ENCODE peak calls at places on chromosomes 1 and 21, in five cellular contexts. D, M, J, R and L are unnamed samples. For H3K4me1, the result is how much of the 10 kb centered on the place peaks cover.

GRCh38 chr1:55195523-55196233 is 19.5 kb downstream of the USP24 start:
- DNase-seq in D (no peak), M (no peak), J (no peak), R (no peak), L (peak)

GRCh38 chr1:38677756-38678155 is 181.8 kb downstream of the RRAGC start:
- DNase-seq in D (no peak), M (no peak), J (no peak), R (no peak), L (no peak)

GRCh38 chr1:245418029-245418428 is 263.2 kb downstream of the KIF26B start:
- DNase-seq in D (peak), M (no peak), J (no peak), R (no peak), L (no peak)

GRCh38 chr1:205687242-205687641 is 6.9 kb upstream of the SLC45A3 start:
- DNase-seq in D (no peak), M (no peak), J (no peak), R (no peak), L (no peak)

GRCh38 chr1:225999912-226000337 is 782 bp upstream of the SDE2 start:
- DNase-seq in D (no peak), M (no peak), J (no peak), R (no peak), L (peak)

GRCh38 chr1:34166191-34167090 is 1.4 kb upstream of the CSMD2 start:
- DNase-seq in D (peak), M (no peak), J (no peak), R (no peak), L (no peak)

GRCh38 chr1:202709276-202710041 is 795 bp downstream of the SYT2 start:
- DNase-seq in D (peak), M (no peak), J (no peak), R (no peak), L (no peak)

GRCh38 chr1:228930479-228930957 is 195.2 kb downstream of the RHOU start:
- DNase-seq in D (no peak), M (no peak), J (no peak), R (no peak), L (peak)

GRCh38 chr1:26283871-26284596 is 4.1 kb downstream of the SH3BGRL3 start:
- DNase-seq in D (no peak), M (no peak), J (no peak), R (no peak), L (no peak)

GRCh38 chr21:46371204-46372013 is 47.5 kb downstream of the PCNT start:
- DNase-seq in D (no peak), M (no peak), J (no peak), R (no peak), L (no peak)

GRCh38 chr1:206703647-206704046 is 18.9 kb downstream of the MAPKAPK2 start:
- DNase-seq in D (no peak), M (no peak), J (no peak), R (no peak), L (no peak)
- H3K4me1 ChIP-seq in D (half or more), M (half or more), J (half or more), R (half or more), L (under half)

GRCh38 chr1:30893776-30894507 is 14.6 kb downstream of the SDC3 start:
- DNase-seq in D (peak), M (no peak), J (no peak), R (no peak), L (no peak)

GRCh38 chr1:30890502-30891222 is 17.9 kb downstream of the SDC3 start:
- DNase-seq in D (no peak), M (no peak), J (no peak), R (no peak), L (no peak)

GRCh38 chr1:30892671-30893073 is 15.9 kb downstream of the SDC3 start:
- DNase-seq in D (no peak), M (no peak), J (no peak), R (no peak), L (no peak)

GRCh38 chr1:30891223-30891552 is 17.4 kb downstream of the SDC3 start:
- DNase-seq in D (no peak), M (no peak), J (no peak), R (no peak), L (no peak)

GRCh38 chr1:30892251-30892650 is 16.3 kb downstream of the SDC3 start:
- DNase-seq in D (no peak), M (no peak), J (no peak), R (no peak), L (no peak)
- H3K4me1 ChIP-seq in D (under half), M (half or more), J (under half), R (under half), L (under half)

GRCh38 chr21:44327603-44327974 is 11.6 kb downstream of the CFAP410 start:
- DNase-seq in D (no peak), M (no peak), J (no peak), R (no peak), L (no peak)
- H3K4me1 ChIP-seq in D (under half), M (under half), J (under half), R (under half), L (under half)

DNA sequence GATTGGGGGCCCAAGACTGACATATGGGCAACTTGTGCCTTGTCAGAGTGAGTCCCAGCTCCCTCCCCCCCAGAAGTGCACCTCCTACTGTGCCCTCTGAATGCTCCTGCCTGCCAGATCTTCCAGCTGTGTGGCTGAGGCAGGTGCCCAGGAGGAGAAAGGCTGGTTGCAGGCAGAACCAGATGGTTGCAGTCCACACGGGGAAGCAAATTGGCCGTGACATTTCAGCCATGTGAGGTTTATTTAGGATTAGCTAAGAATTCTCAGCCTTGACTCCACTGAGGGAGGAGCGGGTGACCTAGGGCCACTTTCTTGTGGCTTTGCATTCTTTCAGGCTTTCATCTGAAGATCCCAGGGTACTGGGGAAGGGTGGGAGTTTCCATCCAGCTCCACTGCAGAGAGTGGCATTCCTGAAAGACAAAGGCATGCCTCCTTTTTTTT is 33.8 kb downstream of the PEX14 start:
- DNase-seq in D (peak), M (no peak), J (no peak), R (no peak), L (peak)
- H3K4me1 ChIP-seq in D (under half), M (under half), J (under half), R (under half), L (under half)

GRCh38 chr21:43733529-43734071 is 14.7 kb downstream of the PDXK start:
- DNase-seq in D (no peak), M (no peak), J (no peak), R (no peak), L (peak)
- H3K4me1 ChIP-seq in D (under half), M (half or more), J (under half), R (under half), L (half or more)